ENCODE peak calls at places on chromosome 22, in ten cellular contexts. One of them, this sample, is unnamed.

GRCh38 chr22:26713823-26714449 is 56.5 kb downstream of the MIAT start:
- DNase-seq in uterus: no peak
- DNase-seq in fibroblast of pulmonary artery: peak
- DNase-seq in lower lobe of right lung: no peak
- DNase-seq in activated CD8-positive, alpha-beta T cell treated with anti-CD3 and anti-CD28 coated beads for 36 hours: no peak
- DNase-seq in A549: peak
- DNase-seq in tibial nerve: no peak
- DNase-seq in endothelial cell of umbilical vein: peak
- DNase-seq in tibial artery: no peak
- DNase-seq in astrocyte of the spinal cord: peak
- DNase-seq in this sample: no peak

GRCh38 chr22:32649515-32650200 is 151.8 kb upstream of the TIMP3 start:
- DNase-seq in uterus: peak
- DNase-seq in fibroblast of pulmonary artery: no peak
- DNase-seq in lower lobe of right lung: no peak
- DNase-seq in activated CD8-positive, alpha-beta T cell treated with anti-CD3 and anti-CD28 coated beads for 36 hours: peak
- DNase-seq in A549: peak
- DNase-seq in tibial nerve: no peak
- DNase-seq in endothelial cell of umbilical vein: no peak
- DNase-seq in tibial artery: peak
- DNase-seq in astrocyte of the spinal cord: peak
- DNase-seq in this sample: peak

GRCh38 chr22:49076300-49077035 is 751.2 kb downstream of the BRD1 start:
- DNase-seq in uterus: no peak
- DNase-seq in fibroblast of pulmonary artery: no peak
- DNase-seq in lower lobe of right lung: no peak
- DNase-seq in activated CD8-positive, alpha-beta T cell treated with anti-CD3 and anti-CD28 coated beads for 36 hours: no peak
- DNase-seq in A549: no peak
- DNase-seq in tibial nerve: no peak
- DNase-seq in endothelial cell of umbilical vein: no peak
- DNase-seq in tibial artery: peak
- DNase-seq in astrocyte of the spinal cord: no peak
- DNase-seq in this sample: no peak

GRCh38 chr22:44885806-44886360 is 123.9 kb downstream of the PHF21B start:
- DNase-seq in uterus: no peak
- DNase-seq in fibroblast of pulmonary artery: no peak
- DNase-seq in lower lobe of right lung: no peak
- DNase-seq in activated CD8-positive, alpha-beta T cell treated with anti-CD3 and anti-CD28 coated beads for 36 hours: no peak
- DNase-seq in A549: no peak
- DNase-seq in tibial nerve: no peak
- DNase-seq in endothelial cell of umbilical vein: no peak
- DNase-seq in tibial artery: peak
- DNase-seq in astrocyte of the spinal cord: no peak
- DNase-seq in this sample: no peak

GRCh38 chr22:50008151-50009040 is 4.2 kb downstream of the IL17REL start:
- DNase-seq in uterus: no peak
- DNase-seq in fibroblast of pulmonary artery: no peak
- DNase-seq in lower lobe of right lung: peak
- DNase-seq in activated CD8-positive, alpha-beta T cell treated with anti-CD3 and anti-CD28 coated beads for 36 hours: no peak
- DNase-seq in A549: no peak
- DNase-seq in tibial nerve: no peak
- DNase-seq in endothelial cell of umbilical vein: no peak
- DNase-seq in tibial artery: peak
- DNase-seq in astrocyte of the spinal cord: no peak
- DNase-seq in this sample: no peak

GRCh38 chr22:50118557-50119168 is 28.9 kb downstream of the MOV10L1 start:
- DNase-seq in uterus: peak
- DNase-seq in fibroblast of pulmonary artery: peak
- DNase-seq in lower lobe of right lung: no peak
- DNase-seq in activated CD8-positive, alpha-beta T cell treated with anti-CD3 and anti-CD28 coated beads for 36 hours: no peak
- DNase-seq in A549: peak
- DNase-seq in tibial nerve: no peak
- DNase-seq in endothelial cell of umbilical vein: peak
- DNase-seq in tibial artery: no peak
- DNase-seq in astrocyte of the spinal cord: peak
- DNase-seq in this sample: no peak

GRCh38 chr22:49638001-49638400 is 189.7 kb downstream of the BRD1 start:
- DNase-seq in uterus: no peak
- DNase-seq in fibroblast of pulmonary artery: no peak
- DNase-seq in lower lobe of right lung: no peak
- DNase-seq in activated CD8-positive, alpha-beta T cell treated with anti-CD3 and anti-CD28 coated beads for 36 hours: no peak
- DNase-seq in A549: no peak
- DNase-seq in tibial nerve: no peak
- DNase-seq in endothelial cell of umbilical vein: no peak
- DNase-seq in tibial artery: no peak
- DNase-seq in astrocyte of the spinal cord: no peak
- DNase-seq in this sample: no peak

GRCh38 chr22:27984001-27984695 is 65.1 kb upstream of the PITPNB start:
- DNase-seq in uterus: no peak
- DNase-seq in fibroblast of pulmonary artery: no peak
- DNase-seq in lower lobe of right lung: no peak
- DNase-seq in activated CD8-positive, alpha-beta T cell treated with anti-CD3 and anti-CD28 coated beads for 36 hours: no peak
- DNase-seq in A549: no peak
- DNase-seq in tibial nerve: no peak
- DNase-seq in endothelial cell of umbilical vein: no peak
- DNase-seq in tibial artery: peak
- DNase-seq in astrocyte of the spinal cord: no peak
- DNase-seq in this sample: no peak

GRCh38 chr22:24696551-24697001 is 77.9 kb downstream of the PIWIL3 start:
- DNase-seq in uterus: no peak
- DNase-seq in fibroblast of pulmonary artery: no peak
- DNase-seq in lower lobe of right lung: no peak
- DNase-seq in activated CD8-positive, alpha-beta T cell treated with anti-CD3 and anti-CD28 coated beads for 36 hours: no peak
- DNase-seq in A549: no peak
- DNase-seq in tibial nerve: no peak
- DNase-seq in endothelial cell of umbilical vein: no peak
- DNase-seq in tibial artery: no peak
- DNase-seq in astrocyte of the spinal cord: no peak
- DNase-seq in this sample: no peak

GRCh38 chr22:24697141-24697540 is 77.4 kb downstream of the PIWIL3 start:
- DNase-seq in uterus: no peak
- DNase-seq in fibroblast of pulmonary artery: no peak
- DNase-seq in lower lobe of right lung: no peak
- DNase-seq in activated CD8-positive, alpha-beta T cell treated with anti-CD3 and anti-CD28 coated beads for 36 hours: no peak
- DNase-seq in A549: no peak
- DNase-seq in tibial nerve: no peak
- DNase-seq in endothelial cell of umbilical vein: no peak
- DNase-seq in tibial artery: no peak
- DNase-seq in astrocyte of the spinal cord: no peak
- DNase-seq in this sample: no peak

GRCh38 chr22:24693359-24693758 is 81.2 kb downstream of the PIWIL3 start:
- DNase-seq in uterus: no peak
- DNase-seq in fibroblast of pulmonary artery: no peak
- DNase-seq in lower lobe of right lung: no peak
- DNase-seq in activated CD8-positive, alpha-beta T cell treated with anti-CD3 and anti-CD28 coated beads for 36 hours: no peak
- DNase-seq in A549: no peak
- DNase-seq in tibial nerve: no peak
- DNase-seq in endothelial cell of umbilical vein: peak
- DNase-seq in tibial artery: no peak
- DNase-seq in astrocyte of the spinal cord: no peak
- DNase-seq in this sample: no peak

GRCh38 chr22:24695958-24696511 is 78.5 kb downstream of the PIWIL3 start:
- DNase-seq in uterus: no peak
- DNase-seq in fibroblast of pulmonary artery: peak
- DNase-seq in lower lobe of right lung: peak
- DNase-seq in activated CD8-positive, alpha-beta T cell treated with anti-CD3 and anti-CD28 coated beads for 36 hours: no peak
- DNase-seq in A549: no peak
- DNase-seq in tibial nerve: no peak
- DNase-seq in endothelial cell of umbilical vein: no peak
- DNase-seq in tibial artery: no peak
- DNase-seq in astrocyte of the spinal cord: no peak
- DNase-seq in this sample: no peak

DNA sequence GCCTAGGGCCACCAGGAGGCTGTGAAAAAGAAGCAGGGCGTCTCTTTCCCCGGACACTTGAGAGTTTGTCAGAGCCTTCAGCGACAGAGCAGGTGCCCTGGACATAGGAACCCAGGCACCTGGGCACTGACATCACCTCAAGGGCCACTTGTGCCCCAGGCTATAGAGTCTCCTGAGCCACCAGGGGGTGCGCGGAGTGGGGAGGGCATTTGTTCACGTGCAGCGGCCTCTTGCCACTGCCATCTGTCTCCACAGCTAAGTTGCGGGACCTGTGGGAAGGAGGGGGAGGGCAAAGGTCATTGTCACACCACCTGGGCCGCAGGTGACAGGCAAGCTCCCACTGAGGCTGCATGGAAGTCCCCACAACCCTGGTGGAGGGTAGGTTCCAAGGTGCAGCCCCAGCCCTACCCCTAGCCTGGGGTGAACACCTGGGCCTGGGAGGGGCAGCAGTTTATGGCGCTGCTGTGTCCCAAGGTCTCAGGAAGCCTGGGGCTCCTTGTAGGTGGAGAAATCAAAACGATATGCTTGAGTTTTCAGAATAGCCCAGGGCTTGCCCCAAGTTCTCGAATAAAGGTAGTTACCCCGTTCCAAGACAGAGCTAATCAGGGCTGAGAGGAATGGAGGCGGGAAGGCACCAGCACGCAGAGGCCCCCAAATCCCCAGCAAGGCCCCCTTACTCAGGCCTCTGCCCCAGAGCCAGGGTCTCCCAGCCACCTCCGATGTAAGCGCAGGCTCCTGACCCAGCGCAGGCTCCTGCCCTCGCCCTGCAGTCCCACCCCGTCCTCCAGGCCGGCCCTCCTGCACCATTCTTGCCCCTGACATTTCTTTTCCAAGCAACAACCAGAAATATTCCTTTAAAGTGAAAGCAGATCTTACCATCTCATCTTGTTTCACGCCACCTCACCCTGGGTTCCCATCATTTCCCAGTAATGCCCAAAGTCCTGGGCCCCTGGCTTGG is 79.3 kb downstream of the PIWIL3 start:
- DNase-seq in uterus: no peak
- DNase-seq in fibroblast of pulmonary artery: no peak
- DNase-seq in lower lobe of right lung: peak
- DNase-seq in activated CD8-positive, alpha-beta T cell treated with anti-CD3 and anti-CD28 coated beads for 36 hours: no peak
- DNase-seq in A549: no peak
- DNase-seq in tibial nerve: no peak
- DNase-seq in endothelial cell of umbilical vein: no peak
- DNase-seq in tibial artery: no peak
- DNase-seq in astrocyte of the spinal cord: no peak
- DNase-seq in this sample: no peak
- TF ChIP-seq CTCF in uterus: no peak
- TF ChIP-seq CTCF in fibroblast of pulmonary artery: no peak
- TF ChIP-seq CTCF in lower lobe of right lung: peak
- TF ChIP-seq CTCF in activated CD8-positive, alpha-beta T cell treated with anti-CD3 and anti-CD28 coated beads for 36 hours: no peak
- TF ChIP-seq CTCF in A549: no peak
- TF ChIP-seq CTCF in tibial nerve: no peak
- TF ChIP-seq CTCF in endothelial cell of umbilical vein: no peak
- TF ChIP-seq CTCF in tibial artery: no peak
- TF ChIP-seq CTCF in astrocyte of the spinal cord: no peak
- TF ChIP-seq CTCF in this sample: no peak

GRCh38 chr22:41612626-41613025 is 8.2 kb downstream of the DESI1 start:
- DNase-seq in uterus: no peak
- DNase-seq in fibroblast of pulmonary artery: no peak
- DNase-seq in lower lobe of right lung: no peak
- DNase-seq in activated CD8-positive, alpha-beta T cell treated with anti-CD3 and anti-CD28 coated beads for 36 hours: no peak
- DNase-seq in A549: no peak
- DNase-seq in tibial nerve: no peak
- DNase-seq in endothelial cell of umbilical vein: no peak
- DNase-seq in tibial artery: no peak
- DNase-seq in astrocyte of the spinal cord: no peak
- DNase-seq in this sample: no peak

GRCh38 chr22:41603873-41604332 is 14.3 kb upstream of the PMM1 start:
- DNase-seq in uterus: no peak
- DNase-seq in fibroblast of pulmonary artery: no peak
- DNase-seq in lower lobe of right lung: no peak
- DNase-seq in activated CD8-positive, alpha-beta T cell treated with anti-CD3 and anti-CD28 coated beads for 36 hours: peak
- DNase-seq in A549: no peak
- DNase-seq in tibial nerve: no peak
- DNase-seq in endothelial cell of umbilical vein: no peak
- DNase-seq in tibial artery: no peak
- DNase-seq in astrocyte of the spinal cord: peak
- DNase-seq in this sample: no peak

GRCh38 chr22:41613456-41613855 is 7.4 kb downstream of the DESI1 start:
- DNase-seq in uterus: no peak
- DNase-seq in fibroblast of pulmonary artery: no peak
- DNase-seq in lower lobe of right lung: no peak
- DNase-seq in activated CD8-positive, alpha-beta T cell treated with anti-CD3 and anti-CD28 coated beads for 36 hours: no peak
- DNase-seq in A549: no peak
- DNase-seq in tibial nerve: no peak
- DNase-seq in endothelial cell of umbilical vein: no peak
- DNase-seq in tibial artery: no peak
- DNase-seq in astrocyte of the spinal cord: no peak
- DNase-seq in this sample: no peak

GRCh38 chr22:41608386-41608785 is 12.5 kb downstream of the DESI1 start:
- DNase-seq in uterus: no peak
- DNase-seq in fibroblast of pulmonary artery: no peak
- DNase-seq in lower lobe of right lung: no peak
- DNase-seq in activated CD8-positive, alpha-beta T cell treated with anti-CD3 and anti-CD28 coated beads for 36 hours: no peak
- DNase-seq in A549: no peak
- DNase-seq in tibial nerve: no peak
- DNase-seq in endothelial cell of umbilical vein: no peak
- DNase-seq in tibial artery: no peak
- DNase-seq in astrocyte of the spinal cord: no peak
- DNase-seq in this sample: no peak
- TF ChIP-seq CTCF in uterus: no peak
- TF ChIP-seq CTCF in fibroblast of pulmonary artery: no peak
- TF ChIP-seq CTCF in lower lobe of right lung: no peak
- TF ChIP-seq CTCF in activated CD8-positive, alpha-beta T cell treated with anti-CD3 and anti-CD28 coated beads for 36 hours: no peak
- TF ChIP-seq CTCF in A549: no peak
- TF ChIP-seq CTCF in tibial nerve: no peak
- TF ChIP-seq CTCF in endothelial cell of umbilical vein: no peak
- TF ChIP-seq CTCF in tibial artery: no peak
- TF ChIP-seq CTCF in astrocyte of the spinal cord: no peak
- TF ChIP-seq CTCF in this sample: no peak

DNA sequence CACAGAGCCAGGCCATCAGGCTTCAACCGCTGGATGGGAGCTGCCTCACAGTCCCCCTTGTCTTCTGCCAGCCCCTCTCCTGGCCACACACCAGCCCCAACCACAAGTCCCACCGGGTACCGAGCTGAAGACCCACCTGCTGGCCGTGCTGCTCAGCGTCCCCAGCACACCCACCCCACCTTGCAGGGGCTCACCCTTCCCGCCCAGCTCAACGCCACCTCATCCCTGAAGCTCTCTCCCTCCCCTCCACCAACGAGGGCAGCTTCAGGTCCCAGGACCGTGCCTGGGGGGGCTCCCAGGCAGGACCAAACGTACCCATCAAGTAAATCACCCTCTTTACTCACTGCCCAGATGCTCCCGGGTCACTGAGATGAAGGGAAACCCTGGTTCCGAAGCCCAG is 141.0 kb downstream of the CRYBB2 start:
- DNase-seq in uterus: peak
- DNase-seq in fibroblast of pulmonary artery: no peak
- DNase-seq in lower lobe of right lung: no peak
- DNase-seq in activated CD8-positive, alpha-beta T cell treated with anti-CD3 and anti-CD28 coated beads for 36 hours: no peak
- DNase-seq in A549: no peak
- DNase-seq in tibial nerve: no peak
- DNase-seq in endothelial cell of umbilical vein: no peak
- DNase-seq in tibial artery: peak
- DNase-seq in astrocyte of the spinal cord: no peak
- DNase-seq in this sample: no peak
- TF ChIP-seq CTCF in uterus: no peak
- TF ChIP-seq CTCF in fibroblast of pulmonary artery: no peak
- TF ChIP-seq CTCF in lower lobe of right lung: no peak
- TF ChIP-seq CTCF in activated CD8-positive, alpha-beta T cell treated with anti-CD3 and anti-CD28 coated beads for 36 hours: no peak
- TF ChIP-seq CTCF in A549: no peak
- TF ChIP-seq CTCF in tibial nerve: no peak
- TF ChIP-seq CTCF in endothelial cell of umbilical vein: no peak
- TF ChIP-seq CTCF in tibial artery: no peak
- TF ChIP-seq CTCF in astrocyte of the spinal cord: no peak
- TF ChIP-seq CTCF in this sample: no peak

DNA sequence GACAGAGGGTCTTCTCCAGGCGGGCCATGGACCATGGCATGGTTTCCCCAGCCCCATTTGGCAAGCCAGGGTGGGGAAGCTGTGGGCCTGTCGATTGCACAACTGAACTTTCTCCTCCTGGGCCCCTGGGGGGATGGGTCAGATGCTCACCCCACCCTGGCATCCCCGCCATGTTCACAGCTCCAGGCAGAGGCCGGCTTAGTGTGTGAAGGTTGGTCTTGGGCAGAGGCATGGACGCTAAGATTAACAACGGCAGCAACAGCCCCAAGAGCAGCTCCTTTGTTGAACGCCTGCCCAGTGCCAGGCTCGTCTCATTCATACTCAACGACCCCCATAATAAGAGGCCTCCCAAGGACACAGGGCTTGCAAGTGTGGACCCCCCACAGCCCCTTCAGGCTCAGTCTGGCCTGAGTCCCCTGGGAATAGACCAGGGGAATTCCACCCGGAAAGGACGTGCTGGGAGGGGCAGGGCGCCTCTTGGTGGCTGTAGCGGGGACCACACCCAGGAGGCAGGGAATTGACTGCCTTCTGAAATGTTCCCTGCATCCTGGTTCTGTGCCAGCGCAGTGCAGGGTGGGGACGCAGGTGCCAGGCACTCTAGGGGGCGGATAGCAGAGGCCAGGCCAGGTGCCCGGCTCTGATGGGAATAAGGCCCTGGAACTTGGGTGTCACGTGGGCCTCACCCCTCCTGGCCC is 8.3 kb downstream of the TSPO start:
- DNase-seq in uterus: no peak
- DNase-seq in fibroblast of pulmonary artery: peak
- DNase-seq in lower lobe of right lung: no peak
- DNase-seq in activated CD8-positive, alpha-beta T cell treated with anti-CD3 and anti-CD28 coated beads for 36 hours: no peak
- DNase-seq in A549: peak
- DNase-seq in tibial nerve: no peak
- DNase-seq in endothelial cell of umbilical vein: no peak
- DNase-seq in tibial artery: no peak
- DNase-seq in astrocyte of the spinal cord: no peak
- DNase-seq in this sample: no peak
- TF ChIP-seq CTCF in uterus: no peak
- TF ChIP-seq CTCF in fibroblast of pulmonary artery: peak
- TF ChIP-seq CTCF in lower lobe of right lung: peak
- TF ChIP-seq CTCF in activated CD8-positive, alpha-beta T cell treated with anti-CD3 and anti-CD28 coated beads for 36 hours: no peak
- TF ChIP-seq CTCF in A549: no peak
- TF ChIP-seq CTCF in tibial nerve: no peak
- TF ChIP-seq CTCF in endothelial cell of umbilical vein: peak
- TF ChIP-seq CTCF in tibial artery: no peak
- TF ChIP-seq CTCF in astrocyte of the spinal cord: peak
- TF ChIP-seq CTCF in this sample: peak